ENCODE peak calls at places on chromosome 12, in eight cellular contexts. N is aorta, K is IMR-90, I is NT2/D1, Q is K562, P is breast epithelium, T is astrocyte, C is neural progenitor cell. G is an unnamed sample.
A peak's percentile ranks its signal among the peaks of the same experiment; 100 is the strongest.

GRCh38 chr12:112810235-112810917 is 18.8 kb downstream of the RPH3A start:
- DNase-seq in T (no peak), C (no peak), N (no peak), Q (no peak), K (no peak), P (no peak), I (no peak), G (peak; percentile 82)

GRCh38 chr12:52681551-52682380 is 1.6 kb upstream of the KRT1 start:
- DNase-seq in T (no peak), K (no peak), Q (no peak), C (no peak), P (peak; percentile 9), N (no peak), I (no peak), G (no peak)

GRCh38 chr12:112537710-112538396 is 119.1 kb downstream of the PTPN11 start:
- DNase-seq in P (no peak), K (peak; percentile 12), I (peak; percentile 76), Q (no peak), C (peak; percentile 29), T (peak; percentile 4), N (no peak), G (no peak)

GRCh38 chr12:92039048-92039447 is 106.6 kb downstream of the BTG1 start:
- DNase-seq in T (no peak), Q (no peak), N (no peak), K (no peak), I (no peak), P (no peak), C (no peak), G (no peak)

GRCh38 chr12:41515953-41516352 is 327.8 kb downstream of the PDZRN4 start:
- DNase-seq in K (no peak), C (no peak), P (no peak), T (no peak), N (no peak), Q (no peak), I (no peak), G (no peak)

GRCh38 chr12:59972941-59973340 is 377.1 kb downstream of the SLC16A7 start:
- DNase-seq in Q (no peak), N (no peak), C (no peak), K (peak; percentile 88), P (no peak), T (peak; percentile 91), I (no peak), G (no peak)

GRCh38 chr12:94942663-94943062 is 60.8 kb downstream of the NDUFA12 start:
- DNase-seq in K (no peak), I (no peak), C (no peak), P (no peak), Q (no peak), T (no peak), N (no peak), G (no peak)

GRCh38 chr12:79421236-79421740 is 269.5 kb downstream of the PAWR start:
- DNase-seq in T (no peak), K (no peak), I (no peak), C (no peak), N (no peak), P (no peak), Q (no peak), G (no peak)

GRCh38 chr12:66644151-66644550 is 34.7 kb downstream of the GRIP1 start:
- DNase-seq in K (no peak), Q (no peak), I (no peak), C (no peak), T (peak; percentile 44), N (no peak), P (no peak), G (no peak)

GRCh38 chr12:2998789-2999264 is 39.6 kb downstream of the TEAD4 start:
- DNase-seq in K (peak; percentile 88), Q (peak; percentile 88), I (peak; percentile 74), N (peak; percentile 92), P (no peak), T (peak; percentile 81), C (peak; percentile 47), G (no peak)

GRCh38 chr12:57627504-57628279 is 5.3 kb downstream of the B4GALNT1 start:
- DNase-seq in N (no peak), P (no peak), Q (no peak), K (no peak), C (peak; percentile 42), T (no peak), I (no peak), G (no peak)

GRCh38 chr12:1933342-1933992 is 15.0 kb upstream of the CACNA2D4 start:
- DNase-seq in C (peak; percentile 39), K (peak; percentile 81), I (no peak), Q (no peak), T (peak; percentile 65), N (no peak), P (no peak), G (no peak)

GRCh38 chr12:27460471-27460978 is 14.0 kb downstream of the SMCO2 start:
- DNase-seq in P (no peak), T (peak; percentile 49), K (peak; percentile 38), N (no peak), I (no peak), C (no peak), Q (no peak), G (no peak)

GRCh38 chr12:1422604-1423315 is 171.6 kb downstream of the FBXL14 start:
- DNase-seq in I (no peak), Q (no peak), K (no peak), C (no peak), T (no peak), P (no peak), N (no peak), G (no peak)

GRCh38 chr12:113062502-113063395 is 6.2 kb downstream of the DTX1 start:
- DNase-seq in T (no peak), K (no peak), P (no peak), Q (no peak), I (no peak), N (no peak), C (peak; percentile 60), G (no peak)

DNA sequence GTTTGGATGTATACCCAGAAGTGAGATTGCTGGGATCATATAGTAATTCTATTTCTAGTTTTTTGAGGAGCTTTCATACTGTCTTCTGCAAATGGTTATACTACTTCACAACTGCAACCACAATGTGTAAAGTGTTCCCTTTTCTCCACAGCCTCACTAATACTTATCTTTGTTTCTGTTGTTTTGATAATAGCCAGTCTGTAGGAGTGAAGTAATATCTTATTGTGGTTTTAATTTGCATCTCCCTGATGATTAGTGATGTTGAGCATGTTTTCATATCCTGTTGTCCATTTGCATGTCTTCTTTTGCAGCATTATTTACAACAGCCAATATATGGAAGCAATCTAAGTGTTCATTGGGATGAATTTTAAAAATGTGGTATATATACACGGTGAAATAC is 29.9 kb downstream of the GABARAPL1 start:
- DNase-seq in C (no peak), I (no peak), K (no peak), Q (no peak), N (no peak), T (no peak), P (no peak), G (no peak)
- H3K4me3 ChIP-seq in C (no peak overlapping the region), I (no peak overlapping the region), K (no peak overlapping the region), Q (no peak overlapping the region), N (no peak overlapping the region), T (no peak overlapping the region), P (no peak overlapping the region), G (no peak overlapping the region)

GRCh38 chr12:47734725-47735480 is 9.6 kb upstream of the ENDOU start:
- DNase-seq in N (no peak), Q (no peak), T (no peak), C (peak; percentile 44), K (no peak), I (no peak), P (no peak), G (no peak)
- H3K4me1 ChIP-seq in N (no peaks in the 10 kb centered on the region), Q (peaks cover 47% of the 10 kb centered on the region), T (peaks cover 13% of the 10 kb centered on the region), C (peaks cover 13% of the 10 kb centered on the region), K (peaks cover 19% of the 10 kb centered on the region), I (peaks cover 25% of the 10 kb centered on the region), P (peaks cover 20% of the 10 kb centered on the region), G (peaks cover 5% of the 10 kb centered on the region)

DNA sequence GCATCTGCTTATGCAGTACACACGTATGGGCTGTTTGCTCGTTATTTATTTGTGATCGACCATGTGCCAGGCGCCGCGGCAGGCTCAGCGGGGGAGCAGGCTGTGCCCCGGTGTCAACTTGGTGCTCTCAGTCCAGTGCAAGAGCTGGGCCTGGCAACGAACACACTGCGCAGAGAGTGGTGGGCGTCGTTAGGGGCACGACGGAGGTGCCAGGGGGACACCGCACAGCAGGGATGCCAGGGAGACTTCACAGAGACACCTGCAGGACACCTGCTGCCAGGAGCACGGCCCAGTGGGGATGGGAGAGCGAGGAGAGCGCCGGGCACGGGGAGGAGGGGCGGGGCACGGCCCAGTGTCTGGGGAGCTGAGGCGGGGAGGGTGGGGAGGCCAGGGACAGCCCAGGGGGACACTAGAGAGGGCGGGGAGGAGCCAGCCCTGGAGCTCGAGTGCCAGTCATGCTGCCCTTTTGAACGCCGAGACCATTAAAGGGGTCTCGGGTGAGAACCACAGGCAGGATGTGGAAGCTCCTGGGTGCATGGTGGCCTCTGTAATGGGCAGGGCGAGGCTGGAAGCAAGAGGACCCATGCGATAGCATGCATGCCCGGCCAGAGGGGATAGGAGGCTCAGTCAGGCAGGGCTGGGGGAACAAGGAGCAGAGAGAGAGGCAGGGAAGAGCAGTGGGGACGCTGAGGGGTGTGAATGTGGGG is 667 bp upstream of the LRCOL1 start:
- DNase-seq in K (no peak), T (no peak), I (no peak), N (no peak), C (no peak), Q (no peak), P (no peak), G (no peak)
- H3K4me3 ChIP-seq in K (no peak overlapping the region), T (peak overlapping the region; percentile 17), I (no peak overlapping the region), N (no peak overlapping the region), C (no peak overlapping the region), Q (no peak overlapping the region), P (no peak overlapping the region), G (no peak overlapping the region)

DNA sequence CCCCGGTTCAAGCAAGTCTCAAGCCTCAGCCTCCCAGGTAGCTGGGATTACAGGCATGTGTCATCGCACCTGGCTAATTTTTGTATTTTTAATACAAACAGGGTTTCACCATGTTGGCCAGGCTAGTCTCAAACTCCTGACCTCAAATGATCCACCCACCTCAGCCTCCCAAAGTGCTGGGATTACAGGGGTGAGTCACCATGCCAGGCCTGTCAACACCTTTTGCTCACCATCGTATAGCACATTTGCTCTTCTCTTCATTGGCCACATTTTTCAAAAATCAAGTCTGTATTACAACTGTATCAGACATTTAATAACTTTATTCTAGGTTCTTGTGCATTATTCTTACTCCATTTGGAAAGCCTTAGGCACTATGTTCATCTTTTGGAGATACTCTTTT is 50.3 kb downstream of the BCAT1 start:
- DNase-seq in I (no peak), N (no peak), P (no peak), C (no peak), Q (no peak), K (no peak), T (no peak), G (no peak)
- H3K4me1 ChIP-seq in I (peaks cover 6% of the 10 kb centered on the region), N (no peaks in the 10 kb centered on the region), P (no peaks in the 10 kb centered on the region), C (peaks cover 16% of the 10 kb centered on the region), Q (no peaks in the 10 kb centered on the region), K (peaks cover 25% of the 10 kb centered on the region), T (peaks cover 34% of the 10 kb centered on the region), G (peaks cover 5% of the 10 kb centered on the region)

G was measured in BE2C.